ENCODE peak calls at places on chromosomes 12 and 14, in four cellular contexts. One of them, this sample, is unnamed.

GRCh38 chr12:1890810-1891209 is 27.6 kb downstream of the CACNA2D4 start:
- DNase-seq in PC-9: no peak
- DNase-seq in H9: no peak
- DNase-seq in mammary epithelial cell: no peak
- DNase-seq in this sample: no peak

GRCh38 chr14:69941768-69942742 is 62.8 kb downstream of the SMOC1 start:
- DNase-seq in mammary epithelial cell: no peak
- DNase-seq in H9: no peak
- DNase-seq in PC-9: no peak
- DNase-seq in this sample: no peak

GRCh38 chr14:99245541-99246511 is 26.2 kb downstream of the BCL11B start:
- DNase-seq in mammary epithelial cell: no peak
- DNase-seq in PC-9: no peak
- DNase-seq in H9: peak
- DNase-seq in this sample: no peak

GRCh38 chr12:25557830-25558436 is 4.8 kb upstream of the LMNTD1 start:
- DNase-seq in PC-9: no peak
- DNase-seq in H9: no peak
- DNase-seq in mammary epithelial cell: peak
- DNase-seq in this sample: peak

GRCh38 chr12:127810026-127810425 is 456.9 kb upstream of the TMEM132C start:
- DNase-seq in mammary epithelial cell: no peak
- DNase-seq in H9: no peak
- DNase-seq in PC-9: no peak
- DNase-seq in this sample: no peak

GRCh38 chr12:92421701-92422100 is 276.1 kb upstream of the BTG1 start:
- DNase-seq in mammary epithelial cell: peak
- DNase-seq in H9: no peak
- DNase-seq in PC-9: no peak
- DNase-seq in this sample: no peak

GRCh38 chr12:6554990-6555691 is 701 bp downstream of the IFFO1 start:
- DNase-seq in PC-9: no peak
- DNase-seq in mammary epithelial cell: no peak
- DNase-seq in H9: no peak
- DNase-seq in this sample: peak

GRCh38 chr14:50215416-50215815 is 16.0 kb downstream of the SOS2 start:
- DNase-seq in PC-9: peak
- DNase-seq in H9: no peak
- DNase-seq in mammary epithelial cell: no peak
- DNase-seq in this sample: no peak

GRCh38 chr14:52871606-52872005 is 79.2 kb downstream of the FERMT2 start:
- DNase-seq in mammary epithelial cell: peak
- DNase-seq in PC-9: no peak
- DNase-seq in H9: no peak
- DNase-seq in this sample: no peak

GRCh38 chr12:53476769-53477209 is 22.5 kb downstream of the MAP3K12 start:
- DNase-seq in PC-9: no peak
- DNase-seq in H9: no peak
- DNase-seq in mammary epithelial cell: no peak
- DNase-seq in this sample: peak

GRCh38 chr12:12028668-12029402 is 41.9 kb upstream of the BCL2L14 start:
- DNase-seq in mammary epithelial cell: no peak
- DNase-seq in H9: no peak
- DNase-seq in PC-9: no peak
- DNase-seq in this sample: no peak

GRCh38 chr12:52091869-52092268 is 12.4 kb downstream of the SMIM41 start:
- DNase-seq in PC-9: no peak
- DNase-seq in mammary epithelial cell: no peak
- DNase-seq in H9: no peak
- DNase-seq in this sample: peak

GRCh38 chr12:109189291-109189690 is 72.9 kb downstream of the ACACB start:
- DNase-seq in mammary epithelial cell: no peak
- DNase-seq in H9: no peak
- DNase-seq in PC-9: no peak
- DNase-seq in this sample: no peak

GRCh38 chr14:104373055-104373854 is 206.3 kb upstream of the C14orf180 start:
- DNase-seq in mammary epithelial cell: no peak
- DNase-seq in H9: no peak
- DNase-seq in PC-9: no peak
- DNase-seq in this sample: no peak

GRCh38 chr12:24948452-24948815 is 467 bp downstream of the BCAT1 start:
- DNase-seq in H9: peak
- DNase-seq in mammary epithelial cell: peak
- DNase-seq in PC-9: no peak
- DNase-seq in this sample: peak

GRCh38 chr12:13566286-13566685 is 369.8 kb downstream of the EMP1 start:
- DNase-seq in PC-9: no peak
- DNase-seq in H9: no peak
- DNase-seq in mammary epithelial cell: peak
- DNase-seq in this sample: no peak

GRCh38 chr12:118356809-118357326 is 15.8 kb downstream of the TAOK3 start:
- DNase-seq in H9: no peak
- DNase-seq in mammary epithelial cell: peak
- DNase-seq in PC-9: peak
- DNase-seq in this sample: peak

GRCh38 chr12:85445060-85445938 is 165.3 kb downstream of the ALX1 start:
- DNase-seq in mammary epithelial cell: no peak
- DNase-seq in H9: no peak
- DNase-seq in PC-9: no peak
- DNase-seq in this sample: peak

DNA sequence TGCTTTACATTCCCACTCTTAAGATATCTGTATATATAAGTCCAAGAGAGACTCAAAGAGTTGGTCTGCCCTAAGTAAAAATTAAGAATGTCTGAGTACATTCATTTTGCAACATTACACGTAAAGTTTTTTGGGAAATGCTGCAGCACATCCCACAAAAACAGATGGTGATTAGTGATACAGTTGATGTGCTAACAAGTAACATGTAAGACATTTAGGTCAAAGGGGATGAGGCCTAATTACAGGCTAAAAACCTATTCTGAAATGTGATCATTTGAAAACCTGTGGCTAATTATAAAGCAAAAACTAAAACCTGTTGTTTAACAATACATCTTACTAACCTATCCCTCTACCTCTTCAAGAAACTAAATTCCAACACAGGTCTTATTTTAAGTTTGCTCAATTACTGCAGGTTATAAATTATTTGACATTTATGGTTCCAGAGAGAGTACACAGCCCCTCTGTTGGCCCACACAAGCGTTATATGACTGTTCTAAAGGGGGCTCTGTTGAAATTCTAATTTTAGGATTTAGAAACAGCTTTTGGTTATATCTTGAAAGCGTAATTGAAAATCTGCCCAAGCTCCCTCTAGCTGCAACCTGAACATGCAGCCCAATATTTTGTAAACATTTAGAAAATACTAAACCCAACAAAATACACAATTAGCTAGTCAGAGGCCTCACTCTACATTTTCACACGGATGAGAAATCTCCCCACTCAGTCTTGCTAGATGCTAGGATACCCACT is 42.9 kb downstream of the BRAP start:
- DNase-seq in PC-9: no peak
- DNase-seq in mammary epithelial cell: no peak
- DNase-seq in H9: no peak
- DNase-seq in this sample: no peak
- H2AFZ ChIP-seq in PC-9: no peak
- H2AFZ ChIP-seq in mammary epithelial cell: no peak
- H2AFZ ChIP-seq in H9: no peak
- H2AFZ ChIP-seq in this sample: no peak

GRCh38 chr12:62468394-62468793 is 1.8 kb downstream of the MON2 start:
- DNase-seq in PC-9: no peak
- DNase-seq in mammary epithelial cell: no peak
- DNase-seq in H9: no peak
- DNase-seq in this sample: no peak

GRCh38 chr12:62468935-62469334 is 2.3 kb downstream of the MON2 start:
- DNase-seq in mammary epithelial cell: no peak
- DNase-seq in H9: no peak
- DNase-seq in PC-9: no peak
- DNase-seq in this sample: no peak

GRCh38 chr12:62469704-62470103 is 3.1 kb downstream of the MON2 start:
- DNase-seq in PC-9: no peak
- DNase-seq in H9: no peak
- DNase-seq in mammary epithelial cell: no peak
- DNase-seq in this sample: no peak

GRCh38 chr12:62466018-62466595 is 519 bp upstream of the MON2 start:
- DNase-seq in mammary epithelial cell: peak
- DNase-seq in H9: peak
- DNase-seq in PC-9: no peak
- DNase-seq in this sample: peak

GRCh38 chr12:62466596-62467411 is at the start of gene MON2:
- DNase-seq in PC-9: peak
- DNase-seq in H9: peak
- DNase-seq in mammary epithelial cell: peak
- DNase-seq in this sample: peak
- TF ChIP-seq CTCF in PC-9: no peak
- TF ChIP-seq CTCF in H9: no peak
- TF ChIP-seq CTCF in mammary epithelial cell: no peak
- TF ChIP-seq CTCF in this sample: no peak

GRCh38 chr12:122138616-122139015 is 35.4 kb downstream of the IL31 start:
- DNase-seq in PC-9: no peak
- DNase-seq in mammary epithelial cell: no peak
- DNase-seq in H9: no peak
- DNase-seq in this sample: peak

GRCh38 chr12:122138181-122138580 is 35.8 kb downstream of the IL31 start:
- DNase-seq in mammary epithelial cell: peak
- DNase-seq in PC-9: no peak
- DNase-seq in H9: no peak
- DNase-seq in this sample: peak

GRCh38 chr12:122137229-122137628 is 36.8 kb downstream of the IL31 start:
- DNase-seq in H9: peak
- DNase-seq in PC-9: no peak
- DNase-seq in mammary epithelial cell: no peak
- DNase-seq in this sample: no peak

GRCh38 chr12:122139266-122139665 is 34.8 kb downstream of the IL31 start:
- DNase-seq in PC-9: no peak
- DNase-seq in mammary epithelial cell: no peak
- DNase-seq in H9: no peak
- DNase-seq in this sample: peak

GRCh38 chr12:122137681-122138080 is 36.3 kb downstream of the IL31 start:
- DNase-seq in PC-9: no peak
- DNase-seq in mammary epithelial cell: peak
- DNase-seq in H9: peak
- DNase-seq in this sample: peak
- H2AFZ ChIP-seq in PC-9: no peak
- H2AFZ ChIP-seq in mammary epithelial cell: no peak
- H2AFZ ChIP-seq in H9: no peak
- H2AFZ ChIP-seq in this sample: no peak

GRCh38 chr12:107457536-107457935 is 228.1 kb upstream of the PWP1 start:
- DNase-seq in mammary epithelial cell: no peak
- DNase-seq in PC-9: no peak
- DNase-seq in H9: no peak
- DNase-seq in this sample: no peak

GRCh38 chr12:107458990-107459389 is 226.6 kb upstream of the PWP1 start:
- DNase-seq in H9: no peak
- DNase-seq in mammary epithelial cell: no peak
- DNase-seq in PC-9: no peak
- DNase-seq in this sample: no peak

GRCh38 chr12:107458163-107458562 is 227.4 kb upstream of the PWP1 start:
- DNase-seq in H9: no peak
- DNase-seq in PC-9: no peak
- DNase-seq in mammary epithelial cell: no peak
- DNase-seq in this sample: no peak

GRCh38 chr12:107461222-107461980 is 224.2 kb upstream of the PWP1 start:
- DNase-seq in H9: no peak
- DNase-seq in PC-9: no peak
- DNase-seq in mammary epithelial cell: peak
- DNase-seq in this sample: no peak

DNA sequence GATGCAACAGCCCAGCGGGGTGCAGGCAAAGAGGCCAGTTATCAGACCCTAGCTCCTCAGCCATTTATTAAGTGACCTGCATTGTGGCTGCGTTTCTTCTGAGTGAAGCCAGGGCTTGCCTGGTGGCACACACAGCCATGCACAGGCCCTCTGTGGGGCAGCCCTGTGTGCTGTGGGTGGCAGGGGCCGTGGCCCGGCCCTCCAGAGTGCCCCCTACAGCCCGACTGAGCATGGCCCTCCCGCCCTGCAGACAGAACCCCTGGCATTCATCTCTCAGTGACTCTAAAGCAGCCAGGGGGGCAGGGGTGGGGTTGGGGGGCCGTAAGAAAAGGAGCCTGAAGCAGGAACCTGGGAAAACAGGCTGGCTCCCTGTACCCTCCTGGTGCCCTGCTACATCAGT is 225.9 kb upstream of the PWP1 start:
- DNase-seq in PC-9: no peak
- DNase-seq in mammary epithelial cell: no peak
- DNase-seq in H9: peak
- DNase-seq in this sample: no peak
- TF ChIP-seq CTCF in PC-9: no peak
- TF ChIP-seq CTCF in mammary epithelial cell: no peak
- TF ChIP-seq CTCF in H9: peak
- TF ChIP-seq CTCF in this sample: no peak

GRCh38 chr14:55481769-55482168 is 41.4 kb upstream of the TBPL2 start:
- DNase-seq in PC-9: no peak
- DNase-seq in H9: no peak
- DNase-seq in mammary epithelial cell: no peak
- DNase-seq in this sample: no peak

GRCh38 chr14:55482936-55483605 is 42.7 kb upstream of the TBPL2 start:
- DNase-seq in PC-9: no peak
- DNase-seq in H9: no peak
- DNase-seq in mammary epithelial cell: peak
- DNase-seq in this sample: no peak

GRCh38 chr14:55473786-55474185 is 33.4 kb upstream of the TBPL2 start:
- DNase-seq in H9: no peak
- DNase-seq in mammary epithelial cell: no peak
- DNase-seq in PC-9: no peak
- DNase-seq in this sample: no peak

DNA sequence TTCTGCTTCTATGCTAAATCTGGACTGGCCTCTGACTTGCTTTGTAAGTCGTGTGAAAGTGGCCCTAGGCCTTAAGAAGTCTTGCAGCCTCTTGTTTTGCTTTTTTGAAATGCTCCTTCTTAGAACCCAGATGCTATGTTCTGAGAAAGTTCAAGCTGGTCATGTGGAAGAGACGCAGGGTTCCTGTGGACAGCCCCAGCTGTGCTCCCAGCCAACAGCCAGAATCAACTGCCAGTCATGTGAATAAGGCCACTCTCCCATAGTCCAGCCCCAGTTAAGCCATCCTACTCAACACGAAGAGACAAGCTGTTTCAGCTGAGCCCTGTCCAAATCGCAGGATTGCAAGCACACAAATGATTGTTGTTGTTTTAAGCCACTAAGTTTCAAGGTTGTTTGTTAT is 37.3 kb upstream of the TBPL2 start:
- DNase-seq in mammary epithelial cell: no peak
- DNase-seq in PC-9: no peak
- DNase-seq in H9: no peak
- DNase-seq in this sample: no peak
- H2AFZ ChIP-seq in mammary epithelial cell: no peak
- H2AFZ ChIP-seq in PC-9: no peak
- H2AFZ ChIP-seq in H9: no peak
- H2AFZ ChIP-seq in this sample: no peak

GRCh38 chr12:78584695-78585094 is 279.9 kb upstream of the SYT1 start:
- DNase-seq in PC-9: no peak
- DNase-seq in mammary epithelial cell: peak
- DNase-seq in H9: peak
- DNase-seq in this sample: no peak
- TF ChIP-seq CTCF in PC-9: peak
- TF ChIP-seq CTCF in mammary epithelial cell: peak
- TF ChIP-seq CTCF in H9: peak
- TF ChIP-seq CTCF in this sample: peak